ENCODE peak calls at places on chromosomes 7 and 10, in nine cellular contexts. B, L, I, U, W, P, A, G and J are unnamed samples.

GRCh38 chr10:65793738-65794425 is 1132.0 kb upstream of the LRRTM3 start:
- DNase-seq in B (no peak), L (peak), I (no peak), U (peak), W (no peak), P (no peak), A (no peak), G (no peak), J (peak)

GRCh38 chr7:142556745-142557144 is 192.5 kb upstream of the PRSS1 start:
- DNase-seq in B (peak), L (peak), I (peak), U (peak), W (no peak), P (no peak), A (no peak), G (no peak), J (peak)

GRCh38 chr7:107480932-107481331 is 11.1 kb downstream of the GPR22 start:
- DNase-seq in B (no peak), L (no peak), I (no peak), U (no peak), W (no peak), P (no peak), A (no peak), G (no peak), J (no peak)

GRCh38 chr7:140738280-140738679 is 41.8 kb downstream of the NDUFB2 start:
- DNase-seq in B (no peak), L (no peak), I (no peak), U (no peak), W (no peak), P (no peak), A (no peak), G (no peak), J (no peak)

GRCh38 chr7:96315109-96315480 is 6.8 kb downstream of the SLC25A13 start:
- DNase-seq in B (no peak), L (no peak), I (no peak), U (no peak), W (no peak), P (no peak), A (no peak), G (no peak), J (no peak)

GRCh38 chr7:50502001-50502684 is 52.0 kb upstream of the FIGNL1 start:
- DNase-seq in B (no peak), L (peak), I (no peak), U (no peak), W (no peak), P (peak), A (no peak), G (no peak), J (peak)

GRCh38 chr7:80900583-80901576 is 18.0 kb downstream of the SEMA3C start:
- DNase-seq in B (no peak), L (no peak), I (no peak), U (no peak), W (no peak), P (no peak), A (no peak), G (no peak), J (no peak)

GRCh38 chr7:50791921-50792341 is 9.2 kb upstream of the GRB10 start:
- DNase-seq in B (no peak), L (no peak), I (peak), U (no peak), W (no peak), P (no peak), A (no peak), G (no peak), J (no peak)

GRCh38 chr10:130022071-130022470 is 58.0 kb upstream of the EBF3 start:
- DNase-seq in B (no peak), L (no peak), I (no peak), U (no peak), W (no peak), P (no peak), A (no peak), G (no peak), J (no peak)

GRCh38 chr10:52644678-52645434 is 127.7 kb downstream of the MBL2 start:
- DNase-seq in B (peak), L (peak), I (peak), U (peak), W (no peak), P (no peak), A (no peak), G (peak), J (no peak)

GRCh38 chr7:43467406-43467805 is 115.5 kb upstream of the STK17A start:
- DNase-seq in B (peak), L (no peak), I (no peak), U (no peak), W (no peak), P (no peak), A (no peak), G (peak), J (no peak)

GRCh38 chr10:75616874-75617478 is 185.6 kb downstream of the LRMDA start:
- DNase-seq in B (no peak), L (no peak), I (no peak), U (no peak), W (no peak), P (no peak), A (no peak), G (no peak), J (peak)

GRCh38 chr10:74825371-74826141 is 844 bp upstream of the KAT6B start:
- DNase-seq in B (peak), L (peak), I (no peak), U (peak), W (peak), P (no peak), A (no peak), G (peak), J (peak)

GRCh38 chr10:86876748-86877147 is 80.7 kb downstream of the MMRN2 start:
- DNase-seq in B (no peak), L (no peak), I (no peak), U (no peak), W (no peak), P (no peak), A (no peak), G (no peak), J (no peak)

GRCh38 chr7:129875745-129876411 is 76.9 kb downstream of the UBE2H start:
- DNase-seq in B (no peak), L (no peak), I (no peak), U (no peak), W (no peak), P (no peak), A (no peak), G (no peak), J (no peak)

GRCh38 chr7:129872054-129872453 is 80.7 kb downstream of the UBE2H start:
- DNase-seq in B (no peak), L (no peak), I (no peak), U (no peak), W (no peak), P (no peak), A (no peak), G (no peak), J (no peak)

GRCh38 chr7:129875160-129875559 is 77.6 kb downstream of the UBE2H start:
- DNase-seq in B (no peak), L (no peak), I (no peak), U (no peak), W (no peak), P (no peak), A (no peak), G (no peak), J (no peak)

GRCh38 chr7:129877146-129877792 is 75.5 kb downstream of the UBE2H start:
- DNase-seq in B (no peak), L (no peak), I (peak), U (no peak), W (no peak), P (no peak), A (no peak), G (no peak), J (no peak)

GRCh38 chr7:129874722-129875121 is 78.0 kb downstream of the UBE2H start:
- DNase-seq in B (no peak), L (no peak), I (no peak), U (no peak), W (no peak), P (no peak), A (no peak), G (no peak), J (no peak)
- TF ChIP-seq EP300 in B (no peak), L (no peak), I (no peak), U (no peak), W (no peak), P (no peak), A (no peak), G (no peak), J (no peak)

GRCh38 chr7:2399848-2400587 is 3.4 kb upstream of the CHST12 start:
- DNase-seq in B (peak), L (peak), I (peak), U (peak), W (peak), P (peak), A (no peak), G (no peak), J (peak)
- TF ChIP-seq POLR2AphosphoS5 in B (peak), L (no peak), I (no peak), U (no peak), W (no peak), P (no peak), A (no peak), G (no peak), J (no peak)

GRCh38 chr7:119963654-119964053 is 309.3 kb upstream of the KCND2 start:
- DNase-seq in B (no peak), L (no peak), I (no peak), U (no peak), W (no peak), P (no peak), A (no peak), G (no peak), J (no peak)

GRCh38 chr7:119969763-119970162 is 303.2 kb upstream of the KCND2 start:
- DNase-seq in B (no peak), L (no peak), I (no peak), U (no peak), W (no peak), P (no peak), A (no peak), G (no peak), J (no peak)

GRCh38 chr7:119964065-119964464 is 308.9 kb upstream of the KCND2 start:
- DNase-seq in B (no peak), L (no peak), I (no peak), U (no peak), W (no peak), P (no peak), A (no peak), G (no peak), J (no peak)

GRCh38 chr7:119969054-119969453 is 303.9 kb upstream of the KCND2 start:
- DNase-seq in B (no peak), L (no peak), I (no peak), U (no peak), W (no peak), P (no peak), A (no peak), G (no peak), J (no peak)

GRCh38 chr7:119964640-119965542 is 308.1 kb upstream of the KCND2 start:
- DNase-seq in B (no peak), L (no peak), I (no peak), U (no peak), W (no peak), P (no peak), A (no peak), G (no peak), J (no peak)
- TF ChIP-seq EP300 in B (no peak), L (no peak), I (no peak), U (no peak), W (no peak), P (no peak), A (no peak), G (no peak), J (no peak)

GRCh38 chr7:116929021-116929420 is 24.3 kb upstream of the ST7 start:
- DNase-seq in B (no peak), L (no peak), I (peak), U (no peak), W (no peak), P (no peak), A (no peak), G (no peak), J (no peak)

GRCh38 chr7:116932566-116932965 is 20.7 kb upstream of the ST7 start:
- DNase-seq in B (no peak), L (no peak), I (no peak), U (no peak), W (no peak), P (no peak), A (no peak), G (no peak), J (no peak)

GRCh38 chr7:116933465-116933864 is 19.8 kb upstream of the ST7 start:
- DNase-seq in B (no peak), L (no peak), I (no peak), U (no peak), W (no peak), P (no peak), A (no peak), G (no peak), J (no peak)

GRCh38 chr7:116934580-116934979 is 18.7 kb upstream of the ST7 start:
- DNase-seq in B (no peak), L (no peak), I (no peak), U (no peak), W (no peak), P (no peak), A (no peak), G (no peak), J (no peak)

DNA sequence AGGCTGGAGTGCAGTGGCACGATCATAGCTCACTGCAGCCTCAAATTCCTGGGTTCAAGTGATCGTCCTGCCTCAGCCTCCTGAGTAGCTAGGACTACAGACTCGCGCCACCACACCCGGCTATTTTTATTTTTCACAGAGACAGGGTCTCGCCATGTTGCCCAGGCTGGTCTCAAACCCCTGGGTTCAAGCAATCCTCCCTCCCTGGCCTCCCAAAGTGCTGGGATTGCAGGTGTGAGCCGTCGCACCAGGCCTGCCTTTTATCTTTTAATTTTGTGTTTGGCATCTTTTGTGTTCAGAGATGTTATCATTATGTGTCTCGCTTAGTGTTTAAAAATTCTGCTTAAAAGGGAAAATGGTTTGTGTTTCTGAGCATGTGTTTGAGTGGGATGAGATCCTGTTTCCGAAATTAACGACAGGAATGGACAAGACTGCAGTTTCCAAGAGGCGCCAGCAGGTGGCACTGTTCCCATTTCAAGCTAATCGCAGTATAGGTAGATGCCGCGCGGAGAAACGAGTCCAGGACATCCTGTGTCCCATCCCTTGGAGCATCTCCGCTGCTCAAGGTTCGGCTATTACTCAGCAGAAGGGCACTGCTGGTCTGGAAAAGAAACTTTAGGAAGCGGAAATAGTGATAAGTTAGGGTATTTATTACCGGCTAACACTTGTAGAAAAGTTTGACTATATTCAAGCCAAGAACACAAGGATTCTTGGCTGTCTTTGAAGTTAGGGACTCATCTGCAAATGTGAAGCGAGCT is 23.0 kb upstream of the ST7 start:
- DNase-seq in B (peak), L (peak), I (peak), U (peak), W (peak), P (peak), A (peak), G (peak), J (no peak)
- TF ChIP-seq POLR2AphosphoS5 in B (no peak), L (no peak), I (no peak), U (no peak), W (no peak), P (no peak), A (no peak), G (no peak), J (no peak)

GRCh38 chr7:129438839-129439640 is 4.8 kb downstream of the STRIP2 start:
- DNase-seq in B (no peak), L (no peak), I (peak), U (no peak), W (no peak), P (no peak), A (no peak), G (no peak), J (no peak)
- TF ChIP-seq EP300 in B (no peak), L (no peak), I (no peak), U (no peak), W (no peak), P (no peak), A (no peak), G (no peak), J (no peak)

GRCh38 chr10:995559-995926 is 7.3 kb downstream of the GTPBP4 start:
- DNase-seq in B (no peak), L (no peak), I (no peak), U (no peak), W (no peak), P (no peak), A (no peak), G (no peak), J (no peak)
- TF ChIP-seq POLR2AphosphoS5 in B (no peak), L (no peak), I (no peak), U (no peak), W (no peak), P (no peak), A (no peak), G (peak), J (no peak)

GRCh38 chr7:115952832-115953231 is 77.7 kb downstream of the TFEC start:
- DNase-seq in B (no peak), L (no peak), I (no peak), U (no peak), W (no peak), P (no peak), A (no peak), G (no peak), J (no peak)
- TF ChIP-seq EP300 in B (no peak), L (no peak), I (no peak), U (no peak), W (no peak), P (no peak), A (no peak), G (no peak), J (no peak)